ENCODE peak calls at places on chromosome 18, in eight cellular contexts. One of them, this sample, is unnamed.

GRCh38 chr18:35117951-35118411 is 76.8 kb downstream of the MAPRE2 start:
- DNase-seq in uterus: no peak
- DNase-seq in CD4-positive, alpha-beta memory T cell: no peak
- DNase-seq in transverse colon: no peak
- DNase-seq in mesendoderm: no peak
- DNase-seq in colonic mucosa: no peak
- DNase-seq in CD8-positive, alpha-beta memory T cell: no peak
- DNase-seq in WERI-Rb-1: no peak
- DNase-seq in this sample: no peak

GRCh38 chr18:712401-713134 is at the start of gene ENOSF1:
- DNase-seq in uterus: peak; percentile 82
- DNase-seq in CD4-positive, alpha-beta memory T cell: peak; percentile 77
- DNase-seq in CD8-positive, alpha-beta memory T cell: peak; percentile 77
- DNase-seq in transverse colon: peak; percentile 93
- DNase-seq in colonic mucosa: peak; percentile 92
- DNase-seq in WERI-Rb-1: peak; percentile 85
- DNase-seq in mesendoderm: peak; percentile 94
- DNase-seq in this sample: peak; percentile 90

GRCh38 chr18:60982296-60982695 is 350.9 kb upstream of the CDH20 start:
- DNase-seq in WERI-Rb-1: no peak
- DNase-seq in CD4-positive, alpha-beta memory T cell: no peak
- DNase-seq in CD8-positive, alpha-beta memory T cell: no peak
- DNase-seq in uterus: no peak
- DNase-seq in transverse colon: no peak
- DNase-seq in colonic mucosa: no peak
- DNase-seq in mesendoderm: no peak
- DNase-seq in this sample: no peak

GRCh38 chr18:40414155-40414754 is 1540.8 kb upstream of the PIK3C3 start:
- DNase-seq in colonic mucosa: no peak
- DNase-seq in CD4-positive, alpha-beta memory T cell: no peak
- DNase-seq in transverse colon: no peak
- DNase-seq in CD8-positive, alpha-beta memory T cell: no peak
- DNase-seq in mesendoderm: no peak
- DNase-seq in WERI-Rb-1: no peak
- DNase-seq in uterus: no peak
- DNase-seq in this sample: no peak

GRCh38 chr18:8765692-8766463 is 60.5 kb downstream of the MTCL1 start:
- DNase-seq in colonic mucosa: no peak
- DNase-seq in mesendoderm: no peak
- DNase-seq in WERI-Rb-1: no peak
- DNase-seq in uterus: no peak
- DNase-seq in CD8-positive, alpha-beta memory T cell: no peak
- DNase-seq in transverse colon: no peak
- DNase-seq in CD4-positive, alpha-beta memory T cell: no peak
- DNase-seq in this sample: no peak

GRCh38 chr18:46152436-46152807 is 48.2 kb downstream of the HAUS1 start:
- DNase-seq in mesendoderm: no peak
- DNase-seq in transverse colon: no peak
- DNase-seq in CD8-positive, alpha-beta memory T cell: no peak
- DNase-seq in CD4-positive, alpha-beta memory T cell: no peak
- DNase-seq in colonic mucosa: no peak
- DNase-seq in uterus: no peak
- DNase-seq in WERI-Rb-1: peak; percentile 30
- DNase-seq in this sample: peak; percentile 66

GRCh38 chr18:4106407-4107033 is 348.6 kb downstream of the DLGAP1 start:
- DNase-seq in colonic mucosa: peak; percentile 64
- DNase-seq in mesendoderm: peak; percentile 75
- DNase-seq in uterus: peak; percentile 37
- DNase-seq in transverse colon: peak; percentile 58
- DNase-seq in CD8-positive, alpha-beta memory T cell: peak; percentile 6
- DNase-seq in WERI-Rb-1: peak; percentile 44
- DNase-seq in CD4-positive, alpha-beta memory T cell: no peak
- DNase-seq in this sample: peak; percentile 62

GRCh38 chr18:68796936-68797690 is 767 bp upstream of the CCDC102B start:
- DNase-seq in CD8-positive, alpha-beta memory T cell: no peak
- DNase-seq in colonic mucosa: no peak
- DNase-seq in transverse colon: no peak
- DNase-seq in uterus: no peak
- DNase-seq in WERI-Rb-1: no peak
- DNase-seq in CD4-positive, alpha-beta memory T cell: no peak
- DNase-seq in mesendoderm: peak; percentile 41
- DNase-seq in this sample: peak; percentile 46

GRCh38 chr18:51417643-51418483 is 220.4 kb upstream of the MEX3C start:
- DNase-seq in transverse colon: no peak
- DNase-seq in CD4-positive, alpha-beta memory T cell: no peak
- DNase-seq in mesendoderm: no peak
- DNase-seq in WERI-Rb-1: no peak
- DNase-seq in CD8-positive, alpha-beta memory T cell: no peak
- DNase-seq in uterus: no peak
- DNase-seq in colonic mucosa: no peak
- DNase-seq in this sample: no peak

GRCh38 chr18:50104421-50104820 is 90.5 kb downstream of the MYO5B start:
- DNase-seq in mesendoderm: no peak
- DNase-seq in CD8-positive, alpha-beta memory T cell: no peak
- DNase-seq in WERI-Rb-1: no peak
- DNase-seq in colonic mucosa: no peak
- DNase-seq in transverse colon: no peak
- DNase-seq in uterus: no peak
- DNase-seq in CD4-positive, alpha-beta memory T cell: no peak
- DNase-seq in this sample: no peak

GRCh38 chr18:7577706-7578105 is 10.6 kb downstream of the PTPRM start:
- DNase-seq in WERI-Rb-1: no peak
- DNase-seq in transverse colon: no peak
- DNase-seq in uterus: no peak
- DNase-seq in mesendoderm: peak; percentile 99
- DNase-seq in CD4-positive, alpha-beta memory T cell: no peak
- DNase-seq in CD8-positive, alpha-beta memory T cell: no peak
- DNase-seq in colonic mucosa: no peak
- DNase-seq in this sample: no peak

GRCh38 chr18:49162226-49162848 is 211.6 kb upstream of the SMAD7 start:
- DNase-seq in CD4-positive, alpha-beta memory T cell: no peak
- DNase-seq in transverse colon: no peak
- DNase-seq in CD8-positive, alpha-beta memory T cell: no peak
- DNase-seq in colonic mucosa: no peak
- DNase-seq in uterus: no peak
- DNase-seq in WERI-Rb-1: no peak
- DNase-seq in mesendoderm: peak; percentile 21
- DNase-seq in this sample: no peak

GRCh38 chr18:75475228-75475627 is 47.7 kb upstream of the SMIM21 start:
- DNase-seq in uterus: no peak
- DNase-seq in transverse colon: no peak
- DNase-seq in colonic mucosa: no peak
- DNase-seq in WERI-Rb-1: no peak
- DNase-seq in CD8-positive, alpha-beta memory T cell: no peak
- DNase-seq in CD4-positive, alpha-beta memory T cell: no peak
- DNase-seq in mesendoderm: no peak
- DNase-seq in this sample: no peak

GRCh38 chr18:45792551-45793294 is 32.8 kb upstream of the SIGLEC15 start:
- DNase-seq in mesendoderm: no peak
- DNase-seq in CD4-positive, alpha-beta memory T cell: no peak
- DNase-seq in transverse colon: no peak
- DNase-seq in uterus: no peak
- DNase-seq in WERI-Rb-1: no peak
- DNase-seq in CD8-positive, alpha-beta memory T cell: no peak
- DNase-seq in colonic mucosa: no peak
- DNase-seq in this sample: no peak

GRCh38 chr18:21774722-21775121 is 34.1 kb downstream of the MIB1 start:
- DNase-seq in uterus: no peak
- DNase-seq in colonic mucosa: no peak
- DNase-seq in CD4-positive, alpha-beta memory T cell: no peak
- DNase-seq in transverse colon: no peak
- DNase-seq in WERI-Rb-1: no peak
- DNase-seq in mesendoderm: no peak
- DNase-seq in CD8-positive, alpha-beta memory T cell: no peak
- DNase-seq in this sample: no peak
- H3K36me3 ChIP-seq in uterus: no peaks in the 10 kb centered on the region
- H3K36me3 ChIP-seq in colonic mucosa: no peaks in the 10 kb centered on the region
- H3K36me3 ChIP-seq in CD4-positive, alpha-beta memory T cell: peaks cover 4% of the 10 kb centered on the region
- H3K36me3 ChIP-seq in transverse colon: no peaks in the 10 kb centered on the region
- H3K36me3 ChIP-seq in WERI-Rb-1: peaks cover 64% of the 10 kb centered on the region
- H3K36me3 ChIP-seq in mesendoderm: peaks cover 2% of the 10 kb centered on the region
- H3K36me3 ChIP-seq in CD8-positive, alpha-beta memory T cell: peaks cover 1% of the 10 kb centered on the region
- H3K36me3 ChIP-seq in this sample: peaks cover 27% of the 10 kb centered on the region

GRCh38 chr18:54117853-54118773 is 106.4 kb downstream of the MBD2 start:
- DNase-seq in WERI-Rb-1: no peak
- DNase-seq in CD8-positive, alpha-beta memory T cell: no peak
- DNase-seq in CD4-positive, alpha-beta memory T cell: no peak
- DNase-seq in uterus: no peak
- DNase-seq in mesendoderm: peak; percentile 27
- DNase-seq in colonic mucosa: no peak
- DNase-seq in transverse colon: no peak
- DNase-seq in this sample: no peak

GRCh38 chr18:54125429-54125828 is 99.0 kb downstream of the MBD2 start:
- DNase-seq in uterus: no peak
- DNase-seq in transverse colon: no peak
- DNase-seq in CD8-positive, alpha-beta memory T cell: no peak
- DNase-seq in WERI-Rb-1: no peak
- DNase-seq in mesendoderm: no peak
- DNase-seq in CD4-positive, alpha-beta memory T cell: no peak
- DNase-seq in colonic mucosa: no peak
- DNase-seq in this sample: no peak

GRCh38 chr18:54116541-54117257 is 107.8 kb downstream of the MBD2 start:
- DNase-seq in WERI-Rb-1: no peak
- DNase-seq in mesendoderm: peak; percentile 75
- DNase-seq in colonic mucosa: no peak
- DNase-seq in transverse colon: no peak
- DNase-seq in uterus: no peak
- DNase-seq in CD4-positive, alpha-beta memory T cell: no peak
- DNase-seq in CD8-positive, alpha-beta memory T cell: no peak
- DNase-seq in this sample: no peak

GRCh38 chr18:54119524-54120019 is 104.9 kb downstream of the MBD2 start:
- DNase-seq in colonic mucosa: peak; percentile 28
- DNase-seq in WERI-Rb-1: peak; percentile 32
- DNase-seq in transverse colon: no peak
- DNase-seq in CD4-positive, alpha-beta memory T cell: peak; percentile 35
- DNase-seq in CD8-positive, alpha-beta memory T cell: no peak
- DNase-seq in uterus: no peak
- DNase-seq in mesendoderm: peak; percentile 75
- DNase-seq in this sample: no peak
- H3K4me3 ChIP-seq in colonic mucosa: no peak overlapping the region
- H3K4me3 ChIP-seq in WERI-Rb-1: peak overlapping the region; percentile 43
- H3K4me3 ChIP-seq in transverse colon: no peak overlapping the region
- H3K4me3 ChIP-seq in CD4-positive, alpha-beta memory T cell: no peak overlapping the region
- H3K4me3 ChIP-seq in CD8-positive, alpha-beta memory T cell: no peak overlapping the region
- H3K4me3 ChIP-seq in uterus: no peak overlapping the region
- H3K4me3 ChIP-seq in mesendoderm: no peak overlapping the region
- H3K4me3 ChIP-seq in this sample: no peak overlapping the region

DNA sequence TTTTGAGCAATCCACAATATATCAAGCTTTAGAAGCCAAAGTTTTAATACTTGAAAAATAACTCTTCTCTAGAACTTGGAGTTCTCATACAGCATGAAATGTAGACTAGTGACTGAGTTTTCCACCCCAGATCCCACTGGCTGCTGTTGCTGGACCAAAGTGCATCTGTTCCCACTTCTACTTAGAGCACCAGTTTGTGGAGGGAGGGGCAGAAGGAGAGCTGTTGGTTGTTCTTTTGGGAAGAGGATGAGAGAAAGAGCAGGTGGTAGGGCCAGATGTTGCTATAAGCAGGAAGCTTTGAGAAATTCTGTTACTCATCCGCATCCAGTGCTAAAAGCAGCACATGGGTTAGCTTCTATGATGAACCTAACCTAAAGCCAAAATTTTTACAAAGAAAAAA is 59.0 kb downstream of the MBD2 start:
- DNase-seq in CD4-positive, alpha-beta memory T cell: no peak
- DNase-seq in transverse colon: no peak
- DNase-seq in CD8-positive, alpha-beta memory T cell: no peak
- DNase-seq in uterus: no peak
- DNase-seq in colonic mucosa: no peak
- DNase-seq in WERI-Rb-1: no peak
- DNase-seq in mesendoderm: no peak
- DNase-seq in this sample: no peak
- H3K36me3 ChIP-seq in CD4-positive, alpha-beta memory T cell: peaks cover 35% of the 10 kb centered on the region
- H3K36me3 ChIP-seq in transverse colon: no peaks in the 10 kb centered on the region
- H3K36me3 ChIP-seq in CD8-positive, alpha-beta memory T cell: peaks cover 35% of the 10 kb centered on the region
- H3K36me3 ChIP-seq in uterus: no peaks in the 10 kb centered on the region
- H3K36me3 ChIP-seq in colonic mucosa: peaks cover 13% of the 10 kb centered on the region
- H3K36me3 ChIP-seq in WERI-Rb-1: no peaks in the 10 kb centered on the region
- H3K36me3 ChIP-seq in mesendoderm: no peaks in the 10 kb centered on the region
- H3K36me3 ChIP-seq in this sample: peaks cover 59% of the 10 kb centered on the region

GRCh38 chr18:73661457-73661856 is 486.2 kb downstream of the FBXO15 start:
- DNase-seq in colonic mucosa: no peak
- DNase-seq in mesendoderm: no peak
- DNase-seq in transverse colon: no peak
- DNase-seq in uterus: no peak
- DNase-seq in CD8-positive, alpha-beta memory T cell: no peak
- DNase-seq in CD4-positive, alpha-beta memory T cell: no peak
- DNase-seq in WERI-Rb-1: no peak
- DNase-seq in this sample: no peak
- H3K4me3 ChIP-seq in colonic mucosa: no peak overlapping the region
- H3K4me3 ChIP-seq in mesendoderm: no peak overlapping the region
- H3K4me3 ChIP-seq in transverse colon: no peak overlapping the region
- H3K4me3 ChIP-seq in uterus: no peak overlapping the region
- H3K4me3 ChIP-seq in CD8-positive, alpha-beta memory T cell: no peak overlapping the region
- H3K4me3 ChIP-seq in CD4-positive, alpha-beta memory T cell: no peak overlapping the region
- H3K4me3 ChIP-seq in WERI-Rb-1: no peak overlapping the region
- H3K4me3 ChIP-seq in this sample: no peak overlapping the region

GRCh38 chr18:79936641-79937040 is 14.8 kb downstream of the SLC66A2 start:
- DNase-seq in transverse colon: peak; percentile 44
- DNase-seq in CD4-positive, alpha-beta memory T cell: no peak
- DNase-seq in uterus: peak; percentile 5
- DNase-seq in WERI-Rb-1: no peak
- DNase-seq in CD8-positive, alpha-beta memory T cell: no peak
- DNase-seq in mesendoderm: no peak
- DNase-seq in colonic mucosa: peak; percentile 71
- DNase-seq in this sample: no peak
- H3K36me3 ChIP-seq in transverse colon: no peaks in the 10 kb centered on the region
- H3K36me3 ChIP-seq in CD4-positive, alpha-beta memory T cell: peaks cover 9% of the 10 kb centered on the region
- H3K36me3 ChIP-seq in uterus: no peaks in the 10 kb centered on the region
- H3K36me3 ChIP-seq in WERI-Rb-1: peaks cover 54% of the 10 kb centered on the region
- H3K36me3 ChIP-seq in CD8-positive, alpha-beta memory T cell: no peaks in the 10 kb centered on the region
- H3K36me3 ChIP-seq in mesendoderm: no peaks in the 10 kb centered on the region
- H3K36me3 ChIP-seq in colonic mucosa: peaks cover 4% of the 10 kb centered on the region
- H3K36me3 ChIP-seq in this sample: peaks cover 16% of the 10 kb centered on the region

GRCh38 chr18:5961097-5961827 is 65.9 kb upstream of the TMEM200C start:
- DNase-seq in transverse colon: no peak
- DNase-seq in mesendoderm: peak; percentile 16
- DNase-seq in WERI-Rb-1: no peak
- DNase-seq in CD8-positive, alpha-beta memory T cell: no peak
- DNase-seq in uterus: no peak
- DNase-seq in CD4-positive, alpha-beta memory T cell: no peak
- DNase-seq in colonic mucosa: no peak
- DNase-seq in this sample: no peak
- H3K4me3 ChIP-seq in transverse colon: no peak overlapping the region
- H3K4me3 ChIP-seq in mesendoderm: no peak overlapping the region
- H3K4me3 ChIP-seq in WERI-Rb-1: no peak overlapping the region
- H3K4me3 ChIP-seq in CD8-positive, alpha-beta memory T cell: no peak overlapping the region
- H3K4me3 ChIP-seq in uterus: no peak overlapping the region
- H3K4me3 ChIP-seq in CD4-positive, alpha-beta memory T cell: no peak overlapping the region
- H3K4me3 ChIP-seq in colonic mucosa: no peak overlapping the region
- H3K4me3 ChIP-seq in this sample: no peak overlapping the region